ENCODE peak calls at places on chromosomes 3 and 15, in six cellular contexts. R is mucosa of descending colon, D is breast epithelium, T is ovary, Y is cardiac muscle cell, H is PC-9. V is an unnamed sample. For H3K4me1, the result is how much of the 10 kb centered on the place peaks cover.

GRCh38 chr3:105448338-105448982 is 81.8 kb downstream of the ALCAM start:
- DNase-seq in Y (peak), T (no peak), R (no peak), D (no peak), H (no peak), V (no peak)

GRCh38 chr3:10356461-10356897 is 35.6 kb upstream of the SEC13 start:
- DNase-seq in R (no peak), T (no peak), Y (no peak), D (no peak), H (no peak), V (no peak)

GRCh38 chr15:70526221-70526973 is 237.0 kb downstream of the UACA start:
- DNase-seq in D (peak), R (peak), H (peak), T (no peak), Y (no peak), V (no peak)

GRCh38 chr15:76337047-76337738 is 620 bp downstream of the ISL2 start:
- DNase-seq in D (no peak), R (peak), H (no peak), Y (peak), T (no peak), V (no peak)

GRCh38 chr3:186128158-186128557 is 19.3 kb upstream of the ETV5 start:
- DNase-seq in Y (no peak), R (no peak), T (no peak), D (no peak), H (no peak), V (no peak)

GRCh38 chr3:125119752-125120369 is 64.1 kb upstream of the HEG1 start:
- DNase-seq in D (no peak), H (no peak), T (no peak), Y (no peak), R (no peak), V (no peak)

GRCh38 chr15:28975766-28976179 is 90.0 kb downstream of the APBA2 start:
- DNase-seq in R (peak), T (no peak), D (no peak), H (no peak), Y (peak), V (no peak)

GRCh38 chr15:51267047-51267713 is 71.2 kb downstream of the CYP19A1 start:
- DNase-seq in H (no peak), D (no peak), Y (peak), R (no peak), T (no peak), V (no peak)

GRCh38 chr15:48966595-48967301 is 3.0 kb upstream of the SHC4 start:
- DNase-seq in H (peak), D (no peak), T (no peak), Y (no peak), R (no peak), V (no peak)

GRCh38 chr3:29291262-29291981 is 10.6 kb downstream of the RBMS3 start:
- DNase-seq in D (no peak), R (no peak), H (no peak), T (no peak), Y (no peak), V (no peak)

GRCh38 chr15:66328721-66329220 is 27.7 kb downstream of the TIPIN start:
- DNase-seq in T (no peak), Y (no peak), R (no peak), D (no peak), H (no peak), V (no peak)

GRCh38 chr3:179450321-179450720 is 949 bp downstream of the GNB4 start:
- DNase-seq in D (no peak), T (no peak), H (no peak), R (no peak), Y (no peak), V (no peak)

GRCh38 chr3:138367326-138367850 is 19.0 kb downstream of the MRAS start:
- DNase-seq in R (no peak), D (no peak), Y (no peak), H (no peak), T (no peak), V (no peak)

GRCh38 chr15:83436513-83437158 is 10.5 kb upstream of the SH3GL3 start:
- DNase-seq in R (peak), Y (peak), T (no peak), H (no peak), D (no peak), V (no peak)

GRCh38 chr3:126361211-126361610 is 4.0 kb upstream of the KLF15 start:
- DNase-seq in H (no peak), Y (no peak), T (no peak), D (no peak), R (no peak), V (peak)

GRCh38 chr15:70101459-70102113 is 3.9 kb upstream of the TLE3 start:
- DNase-seq in H (peak), Y (peak), D (peak), R (peak), T (peak), V (no peak)

DNA sequence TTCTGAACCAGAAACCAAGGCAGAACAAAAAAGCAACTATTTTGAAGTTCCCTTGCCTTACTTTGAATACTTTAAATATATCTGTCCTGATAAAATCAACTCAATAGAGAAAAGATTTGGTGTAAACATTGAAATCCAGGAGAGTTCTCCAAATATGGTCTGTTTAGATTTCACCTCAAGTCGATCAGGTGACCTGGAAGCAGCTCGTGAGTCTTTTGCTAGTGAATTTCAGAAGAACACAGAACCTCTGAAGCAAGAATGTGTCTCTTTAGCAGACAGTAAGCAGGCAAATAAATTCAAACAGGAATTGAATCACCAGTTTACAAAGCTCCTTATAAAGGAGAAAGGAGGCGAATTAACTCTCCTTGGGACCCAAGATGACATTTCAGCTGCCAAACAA is 4.6 kb downstream of the DTX3L start:
- DNase-seq in T (no peak), H (no peak), Y (no peak), D (no peak), R (no peak), V (no peak)
- H3K4me1 ChIP-seq in T (under half), H (under half), Y (under half), D (under half), R (under half), V (half or more)

DNA sequence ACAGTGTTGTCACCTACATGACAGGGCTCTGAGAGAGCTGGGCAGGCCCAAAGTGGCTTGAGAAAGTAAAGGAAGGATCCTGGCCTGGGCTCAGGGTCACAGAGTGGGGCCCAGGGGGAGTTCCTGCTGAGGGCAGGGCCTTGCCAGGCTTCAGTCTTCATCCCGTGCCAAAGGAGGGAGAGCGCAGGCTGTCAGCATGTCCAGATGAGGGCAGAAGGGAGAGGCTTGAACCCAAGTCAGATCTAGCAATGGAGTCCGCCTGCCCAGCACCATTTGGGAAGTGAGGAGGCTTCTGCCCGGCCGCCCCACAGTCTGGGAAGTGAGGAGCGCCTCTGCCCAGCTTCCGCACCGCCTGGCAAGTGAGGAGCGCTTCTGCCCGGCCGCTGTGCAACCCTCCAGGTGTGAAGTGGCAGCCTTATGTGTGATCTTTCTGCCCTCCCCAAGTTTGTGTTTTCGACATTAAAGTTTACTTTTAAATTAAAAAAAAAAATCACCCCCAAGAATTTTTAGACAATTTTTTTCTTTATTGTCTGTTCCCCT is 303.6 kb upstream of the PROK2 start:
- DNase-seq in H (no peak), T (no peak), Y (no peak), R (no peak), D (no peak), V (no peak)
- TF ChIP-seq CTCF in H (no peak), T (no peak), Y (no peak), R (no peak), D (no peak), V (no peak)

GRCh38 chr3:30454636-30455035 is 151.8 kb upstream of the TGFBR2 start:
- DNase-seq in R (no peak), T (no peak), H (no peak), D (no peak), Y (no peak), V (no peak)
- H3K4me3 ChIP-seq in R (no peak), T (no peak), H (no peak), D (no peak), Y (no peak), V (no peak)

GRCh38 chr15:36414670-36415069 is 164.8 kb upstream of the CDIN1 start:
- DNase-seq in D (no peak), T (no peak), R (no peak), Y (no peak), H (no peak), V (no peak)
- H3K4me1 ChIP-seq in D (under half), T (under half), R (under half), Y (under half), H (under half), V (under half)

GRCh38 chr3:38039899-38040261 is 872 bp downstream of the DLEC1 start:
- DNase-seq in R (peak), Y (no peak), H (no peak), T (peak), D (peak), V (peak)
- TF ChIP-seq CTCF in R (no peak), Y (peak), H (no peak), T (no peak), D (peak), V (peak)

DNA sequence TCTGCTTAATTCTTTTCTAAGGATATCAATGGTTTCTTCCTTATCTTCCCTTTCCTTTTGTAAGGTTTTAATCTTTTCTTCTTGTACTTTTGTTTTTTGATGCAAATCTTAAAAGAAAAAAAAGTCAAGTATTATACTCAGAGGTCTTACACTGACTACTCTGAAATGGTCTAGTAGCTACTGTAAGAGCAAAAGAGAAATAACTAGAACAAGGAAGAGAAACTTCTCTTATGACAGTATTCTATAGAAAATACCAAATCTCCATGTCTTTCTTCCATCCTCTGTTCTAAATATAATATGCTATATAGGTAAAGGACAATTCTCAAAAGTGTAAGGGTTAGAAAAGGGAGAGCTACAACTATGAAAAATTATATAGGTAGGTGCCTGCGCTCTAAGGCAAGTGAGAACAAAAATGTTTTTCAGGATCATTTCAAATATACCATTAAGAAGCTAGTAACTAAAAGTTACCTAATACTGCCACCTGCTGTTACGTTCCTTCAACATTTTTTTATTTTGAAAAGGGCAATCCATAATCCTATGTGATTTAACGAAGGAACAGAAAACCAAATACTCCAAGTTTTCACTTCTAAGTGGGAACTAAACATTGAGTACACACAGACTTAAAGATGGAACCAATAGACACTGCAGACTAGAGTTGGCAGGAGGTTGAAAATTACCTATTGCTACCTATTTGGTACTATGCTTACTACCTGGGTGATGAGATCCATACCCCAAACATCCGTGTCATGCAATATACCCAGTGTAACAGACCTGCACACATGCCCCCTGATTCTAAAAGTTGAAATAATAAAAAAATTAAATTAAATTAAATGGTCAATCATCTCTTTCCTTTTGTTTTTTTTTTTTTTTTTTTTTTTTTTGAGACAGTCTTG is 36.7 kb downstream of the CIP2A start:
- DNase-seq in R (peak), H (peak), T (no peak), Y (peak), D (no peak), V (no peak)
- H3K4me3 ChIP-seq in R (no peak), H (no peak), T (no peak), Y (no peak), D (no peak), V (no peak)

GRCh38 chr3:35187908-35188307 is 451.4 kb upstream of the ARPP21 start:
- DNase-seq in Y (no peak), T (no peak), D (no peak), R (no peak), H (no peak), V (no peak)
- H3K4me1 ChIP-seq in Y (under half), T (under half), D (under half), R (under half), H (under half), V (under half)

V was measured in lower lobe of right lung.